ENCODE peak calls at places on chromosomes 7 and 10, in five cellular contexts. E is NCI-H1092, K is occipital lobe, S is KG1, Z is NCI-H748 treated with DMSO at 0.1 percent for 48 hours. G is an unnamed sample.

GRCh38 chr7:44978511-44979366 is at the start of gene MYO1G:
- DNase-seq in Z (no peak), S (peak; percentile 73), E (no peak), K (no peak), G (no peak)

GRCh38 chr7:43658718-43659548 is 70.4 kb downstream of the COA1 start:
- DNase-seq in E (no peak), S (no peak), Z (no peak), K (no peak), G (no peak)

GRCh38 chr10:25094590-25094989 is 78.2 kb downstream of the THNSL1 start:
- DNase-seq in Z (no peak), K (no peak), E (no peak), S (no peak), G (no peak)

GRCh38 chr7:123154231-123154860 is 45.4 kb downstream of the SLC13A1 start:
- DNase-seq in E (peak; percentile 82), Z (peak; percentile 79), K (peak; percentile 36), S (peak; percentile 11), G (peak; percentile 89)

GRCh38 chr10:8919291-8919690 is 864.8 kb downstream of the GATA3 start:
- DNase-seq in S (no peak), E (no peak), Z (no peak), K (no peak), G (no peak)

GRCh38 chr7:45240187-45240776 is 82.7 kb downstream of the RAMP3 start:
- DNase-seq in E (no peak), Z (no peak), S (no peak), K (no peak), G (no peak)

GRCh38 chr10:103510791-103511757 is 17.6 kb downstream of the NEURL1 start:
- DNase-seq in K (no peak), Z (no peak), E (no peak), S (no peak), G (no peak)

GRCh38 chr7:27162930-27163775 is 2.2 kb downstream of the HOXA9 start:
- DNase-seq in S (no peak), Z (no peak), E (no peak), K (no peak), G (no peak)

GRCh38 chr7:124295289-124295688 is 262.4 kb upstream of the TMEM229A start:
- DNase-seq in Z (no peak), S (no peak), K (no peak), E (no peak), G (no peak)

GRCh38 chr10:60141916-60142559 is 235.7 kb upstream of the CCDC6 start:
- DNase-seq in S (no peak), E (no peak), K (no peak), Z (no peak), G (no peak)

GRCh38 chr7:106285801-106286492 is 1.2 kb upstream of the NAMPT start:
- DNase-seq in E (no peak), Z (no peak), K (no peak), S (no peak), G (no peak)

GRCh38 chr10:32149257-32149955 is 93.2 kb upstream of the KIF5B start:
- DNase-seq in S (no peak), K (no peak), E (no peak), Z (no peak), G (no peak)

GRCh38 chr10:11146402-11147171 is 128.9 kb downstream of the CELF2 start:
- DNase-seq in K (no peak), E (no peak), S (no peak), Z (no peak), G (no peak)

GRCh38 chr7:29386196-29386765 is 177.4 kb upstream of the PRR15 start:
- DNase-seq in S (no peak), Z (peak; percentile 84), K (no peak), E (no peak), G (no peak)

GRCh38 chr10:131855396-131855762 is 45.4 kb upstream of the PPP2R2D start:
- DNase-seq in Z (no peak), E (no peak), K (no peak), S (no peak), G (no peak)

GRCh38 chr7:13822678-13823077 is 166.8 kb downstream of the ETV1 start:
- DNase-seq in K (no peak), S (no peak), E (no peak), Z (no peak), G (no peak)

GRCh38 chr7:27238979-27239779 is 3.4 kb upstream of the EVX1 start:
- DNase-seq in K (no peak), Z (no peak), S (no peak), E (no peak), G (no peak)

GRCh38 chr7:129771201-129771927 is 159.8 kb downstream of the NRF1 start:
- DNase-seq in S (no peak), K (no peak), Z (no peak), E (no peak), G (no peak)

GRCh38 chr10:33195608-33196376 is 138.7 kb downstream of the NRP1 start:
- DNase-seq in K (no peak), S (no peak), Z (no peak), E (no peak), G (no peak)

GRCh38 chr10:59724098-59724938 is 14.7 kb upstream of the SLC16A9 start:
- DNase-seq in K (no peak), Z (no peak), S (no peak), E (no peak), G (no peak)

GRCh38 chr7:25854608-25855497 is 297.1 kb upstream of the NFE2L3 start:
- DNase-seq in K (no peak), E (peak; percentile 100), S (peak; percentile 34), Z (peak; percentile 98), G (peak; percentile 42)